ENCODE peak calls at places on chromosomes 16 and 17, in four cellular contexts. S is neural progenitor cell, E is DND-41, L is K562. N is an unnamed sample.
A peak's percentile ranks its signal among the peaks of the same experiment; 100 is the strongest.

GRCh38 chr17:1977583-1978395 is 47.3 kb downstream of the RTN4RL1 start:
- DNase-seq in E (no peak), L (no peak), S (peak; percentile 71), N (no peak)

GRCh38 chr17:17377071-17377487 is 73.9 kb downstream of the NT5M start:
- DNase-seq in L (no peak), E (no peak), S (no peak), N (no peak)

GRCh38 chr17:34076743-34077631 is 178.1 kb upstream of the CCL2 start:
- DNase-seq in S (no peak), L (no peak), E (no peak), N (no peak)

GRCh38 chr17:70855401-70856054 is 686.2 kb downstream of the KCNJ2 start:
- DNase-seq in E (no peak), S (no peak), L (no peak), N (no peak)

GRCh38 chr16:81469183-81469677 is 24.6 kb downstream of the CMIP start:
- DNase-seq in L (peak; percentile 58), E (peak; percentile 26), S (no peak), N (no peak)

GRCh38 chr17:58279016-58279671 is 1.6 kb downstream of the MPO start:
- DNase-seq in S (no peak), L (peak; percentile 14), E (no peak), N (no peak)

GRCh38 chr17:53313746-53314145 is 509.0 kb upstream of the KIF2B start:
- DNase-seq in S (no peak), L (no peak), E (no peak), N (no peak)

GRCh38 chr17:49227436-49228261 is 2.9 kb downstream of the PHOSPHO1 start:
- DNase-seq in L (peak; percentile 82), E (peak; percentile 80), S (peak; percentile 80), N (peak; percentile 91)

GRCh38 chr17:8439681-8440080 is 4.0 kb downstream of the NDEL1 start:
- DNase-seq in E (no peak), S (no peak), L (no peak), N (no peak)

GRCh38 chr17:76710863-76711611 is at the start of gene MXRA7:
- DNase-seq in L (peak; percentile 88), S (peak; percentile 87), E (peak; percentile 43), N (peak; percentile 62)

GRCh38 chr16:85525464-85526117 is 87.5 kb upstream of the GSE1 start:
- DNase-seq in S (no peak), L (no peak), E (no peak), N (no peak)

DNA sequence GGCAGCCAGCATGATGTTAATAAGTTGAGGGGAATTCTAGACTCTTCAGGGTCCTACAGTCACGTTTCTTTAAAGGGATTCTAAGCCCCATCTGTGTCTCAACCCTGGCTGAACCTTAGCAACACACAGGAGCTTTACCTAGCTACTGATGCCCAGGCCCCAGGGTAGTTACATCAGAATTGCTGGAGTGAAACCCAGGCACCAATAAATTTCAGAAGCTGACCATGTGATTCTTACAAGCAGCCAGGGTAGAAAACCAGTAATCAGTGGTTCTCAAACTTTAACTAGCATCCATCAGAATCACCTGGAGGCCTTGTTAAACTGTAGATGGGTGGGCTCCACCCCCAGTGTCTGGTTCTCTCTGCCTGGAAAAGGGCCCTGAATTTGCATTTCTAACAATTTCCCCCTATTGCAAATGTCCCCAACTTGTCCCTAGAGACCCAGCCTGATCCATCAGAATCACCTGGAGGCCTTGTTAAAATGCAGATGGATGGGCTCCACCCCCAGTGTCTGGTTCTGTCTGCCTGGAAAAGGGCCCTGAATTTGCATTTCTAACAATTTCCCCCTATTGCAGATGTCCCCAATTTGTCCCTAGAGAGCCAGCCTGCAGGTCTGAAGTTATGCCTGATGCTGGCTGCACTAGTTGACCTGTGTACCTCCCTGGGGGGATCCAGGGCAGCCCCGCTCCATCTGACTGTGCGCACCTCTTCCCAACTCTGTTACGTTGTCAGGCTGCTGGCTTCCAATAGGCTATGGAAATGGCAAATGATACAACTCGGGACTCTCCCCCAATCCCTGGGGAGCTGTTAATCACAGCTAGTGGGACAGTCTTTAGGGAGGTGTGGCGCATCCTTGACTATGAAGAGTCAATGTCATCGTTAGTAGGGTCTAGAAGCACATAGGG is 30.4 kb downstream of the GPRC5B start:
- DNase-seq in S (no peak), L (no peak), E (no peak), N (no peak)
- H3K4me1 ChIP-seq in S (peaks cover 40% of the 10 kb centered on the region), L (no peaks in the 10 kb centered on the region), E (no peaks in the 10 kb centered on the region), N (peaks cover 12% of the 10 kb centered on the region)

GRCh38 chr16:22220714-22221113 is 14.6 kb downstream of the EEF2K start:
- DNase-seq in S (no peak), E (no peak), L (no peak), N (no peak)
- H3K27ac ChIP-seq in S (no peak overlapping the region), E (no peak overlapping the region), L (no peak overlapping the region), N (no peak overlapping the region)

DNA sequence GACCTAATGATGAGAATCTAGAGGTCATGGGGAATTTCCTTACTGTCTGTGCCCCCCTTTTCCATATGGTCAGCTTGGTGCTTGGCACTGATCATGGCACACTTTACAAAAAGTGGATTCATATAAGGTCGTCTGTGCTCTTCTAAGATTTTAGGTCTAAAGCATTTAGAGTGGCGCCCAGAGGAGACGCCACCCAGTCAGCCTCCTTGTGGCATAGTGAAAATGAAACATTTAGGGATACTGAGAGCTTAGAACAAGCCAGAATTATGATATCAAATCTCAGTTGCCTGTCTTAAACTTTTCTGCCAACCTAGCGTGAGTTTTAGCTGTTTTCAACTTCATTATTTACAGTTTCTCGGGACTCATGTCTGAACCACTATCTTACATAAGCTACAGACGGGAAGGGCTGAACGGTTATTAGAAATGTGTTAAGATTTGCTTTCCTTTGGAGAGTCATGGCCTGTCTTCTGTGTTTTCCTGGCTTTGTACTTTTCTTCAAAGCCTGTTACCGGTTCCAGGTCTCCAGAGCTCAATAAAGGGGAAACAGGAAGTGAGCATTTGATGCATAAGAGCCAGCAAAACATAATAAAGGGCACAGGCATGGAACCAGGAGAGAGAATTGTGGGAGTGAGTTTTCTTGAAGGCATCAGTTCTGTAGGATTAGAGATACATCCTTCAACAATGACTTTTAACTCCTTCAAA is 13.7 kb downstream of the ZNRF1 start:
- DNase-seq in L (no peak), S (no peak), E (no peak), N (peak; percentile 9)
- H3K9ac ChIP-seq in L (peak overlapping the region; percentile 0), S (no peak overlapping the region), E (no peak overlapping the region), N (no peak overlapping the region)

GRCh38 chr16:19589106-19589505 is 33.6 kb downstream of the VPS35L start:
- DNase-seq in L (no peak), E (no peak), S (no peak), N (no peak)
- H3K4me1 ChIP-seq in L (no peaks in the 10 kb centered on the region), E (no peaks in the 10 kb centered on the region), S (no peaks in the 10 kb centered on the region), N (no peaks in the 10 kb centered on the region)

GRCh38 chr17:29113334-29113733 is 66.9 kb downstream of the MYO18A start:
- DNase-seq in L (no peak), E (no peak), S (peak; percentile 25), N (peak; percentile 48)
- H3K27ac ChIP-seq in L (no peak overlapping the region), E (no peak overlapping the region), S (no peak overlapping the region), N (no peak overlapping the region)

GRCh38 chr17:47871048-47871447 is 20.1 kb upstream of the SP6 start:
- DNase-seq in S (no peak), L (no peak), E (no peak), N (no peak)

GRCh38 chr17:47870042-47870441 is 19.1 kb upstream of the SP6 start:
- DNase-seq in L (no peak), S (no peak), E (no peak), N (no peak)

GRCh38 chr17:47866941-47867340 is 16.0 kb upstream of the SP6 start:
- DNase-seq in S (no peak), L (peak; percentile 99), E (no peak), N (no peak)

GRCh38 chr17:47869114-47869513 is 18.2 kb upstream of the SP6 start:
- DNase-seq in E (no peak), L (no peak), S (no peak), N (no peak)

DNA sequence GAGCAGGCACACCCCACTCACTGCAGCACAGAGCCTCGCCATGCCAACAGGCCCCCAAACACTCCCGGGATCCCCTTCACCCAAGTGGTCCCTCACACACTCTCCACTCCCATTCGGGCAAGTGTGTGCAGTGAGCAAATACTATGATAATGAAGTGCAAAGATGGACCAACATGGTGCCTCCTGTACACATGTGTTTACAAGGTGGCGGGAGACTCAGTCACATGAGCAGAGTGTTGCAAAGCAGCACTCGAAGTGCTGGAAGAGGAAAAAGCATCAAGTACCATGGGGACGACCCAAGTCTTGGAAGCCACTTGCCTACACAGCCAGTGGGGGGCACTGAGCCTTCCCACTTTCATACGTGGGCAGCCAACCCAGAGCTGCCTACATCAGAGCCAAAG is 17.2 kb upstream of the SP6 start:
- DNase-seq in S (no peak), L (no peak), E (no peak), N (no peak)
- H3K9ac ChIP-seq in S (no peak overlapping the region), L (peak overlapping the region; percentile 77), E (no peak overlapping the region), N (no peak overlapping the region)

DNA sequence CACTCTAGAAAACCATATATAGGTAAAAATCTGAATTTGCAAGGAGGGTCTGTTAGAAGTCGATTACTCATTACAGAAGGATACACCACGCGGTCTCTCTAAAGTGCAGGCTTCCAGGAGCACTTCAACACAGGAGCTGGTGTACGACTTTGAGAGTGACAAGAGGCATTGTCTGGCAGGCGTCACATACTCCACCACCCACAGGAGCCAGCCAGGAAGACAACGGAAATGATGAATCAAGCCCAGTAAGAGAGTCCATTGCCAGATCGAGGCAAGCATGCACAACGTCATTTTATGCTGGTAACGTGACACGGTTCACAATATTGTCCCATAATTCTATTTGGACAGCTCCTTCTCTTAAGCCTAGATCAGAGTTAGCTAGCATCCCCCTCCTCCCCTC is 15.0 kb upstream of the CACNG4 start:
- DNase-seq in L (no peak), E (no peak), S (no peak), N (no peak)
- H3K4me1 ChIP-seq in L (no peaks in the 10 kb centered on the region), E (no peaks in the 10 kb centered on the region), S (no peaks in the 10 kb centered on the region), N (no peaks in the 10 kb centered on the region)

GRCh38 chr17:4270746-4271145 is 7.0 kb upstream of the ANKFY1 start:
- DNase-seq in E (no peak), L (no peak), S (no peak), N (no peak)
- H3K27ac ChIP-seq in E (no peak overlapping the region), L (no peak overlapping the region), S (no peak overlapping the region), N (no peak overlapping the region)

GRCh38 chr17:60641126-60641525 is 36.5 kb upstream of the BCAS3 start:
- DNase-seq in E (no peak), L (no peak), S (no peak), N (no peak)
- H3K9ac ChIP-seq in E (no peak overlapping the region), L (no peak overlapping the region), S (no peak overlapping the region), N (no peak overlapping the region)

DNA sequence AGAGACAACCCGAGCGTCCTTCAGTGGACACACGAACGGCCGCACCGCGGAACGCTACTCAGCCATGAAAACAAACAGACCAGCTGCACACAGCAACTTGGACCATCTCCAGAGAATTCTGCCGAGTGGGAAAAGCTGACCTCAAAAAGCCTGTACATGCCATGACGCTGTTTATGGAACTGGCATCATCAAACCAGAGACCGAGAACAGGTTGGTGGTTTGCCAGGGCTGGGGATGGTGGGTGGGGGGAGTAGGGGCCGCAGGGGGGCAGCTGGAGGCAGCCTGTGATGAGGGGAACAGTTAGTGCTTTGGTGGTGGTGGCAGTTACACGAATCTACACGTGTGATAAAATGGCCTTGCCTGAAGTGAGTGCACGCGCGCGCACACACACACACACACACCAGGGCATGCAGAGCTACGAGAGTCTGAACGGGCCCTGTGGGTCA is 169.8 kb downstream of the LAT start:
- DNase-seq in L (no peak), S (no peak), E (no peak), N (no peak)
- H3K4me1 ChIP-seq in L (peaks cover 8% of the 10 kb centered on the region), S (peaks cover 8% of the 10 kb centered on the region), E (peaks cover 22% of the 10 kb centered on the region), N (no peaks in the 10 kb centered on the region)